ENCODE peak calls at places on chromosome 3, in nine cellular contexts. One of them, this sample, is unnamed. For H3K4me1 and H3K36me3, the result is how much of the 10 kb centered on the place peaks cover.

GRCh38 chr3:48747703-48748102 is 30.7 kb upstream of the IP6K2 start:
- DNase-seq in CD4-positive, CD25-positive, alpha-beta regulatory T cell: no peak
- DNase-seq in cardiac muscle cell: peak
- DNase-seq in GM23338: no peak
- DNase-seq in uterus: no peak
- DNase-seq in tibial nerve: no peak
- DNase-seq in DND-41: no peak
- DNase-seq in ovary: no peak
- DNase-seq in effector memory CD4-positive, alpha-beta T cell: no peak
- DNase-seq in this sample: no peak

GRCh38 chr3:66598168-66598567 is 97.3 kb upstream of the LRIG1 start:
- DNase-seq in GM23338: no peak
- DNase-seq in cardiac muscle cell: no peak
- DNase-seq in DND-41: no peak
- DNase-seq in ovary: no peak
- DNase-seq in uterus: no peak
- DNase-seq in tibial nerve: no peak
- DNase-seq in effector memory CD4-positive, alpha-beta T cell: no peak
- DNase-seq in CD4-positive, CD25-positive, alpha-beta regulatory T cell: no peak
- DNase-seq in this sample: no peak

GRCh38 chr3:33115024-33115768 is 1.4 kb downstream of the CRTAP start:
- DNase-seq in cardiac muscle cell: peak
- DNase-seq in ovary: peak
- DNase-seq in CD4-positive, CD25-positive, alpha-beta regulatory T cell: no peak
- DNase-seq in uterus: peak
- DNase-seq in effector memory CD4-positive, alpha-beta T cell: no peak
- DNase-seq in DND-41: no peak
- DNase-seq in GM23338: peak
- DNase-seq in tibial nerve: peak
- DNase-seq in this sample: peak

GRCh38 chr3:154170300-154170699 is 49.1 kb downstream of the ARHGEF26 start:
- DNase-seq in CD4-positive, CD25-positive, alpha-beta regulatory T cell: no peak
- DNase-seq in ovary: no peak
- DNase-seq in cardiac muscle cell: no peak
- DNase-seq in uterus: no peak
- DNase-seq in tibial nerve: no peak
- DNase-seq in effector memory CD4-positive, alpha-beta T cell: no peak
- DNase-seq in GM23338: no peak
- DNase-seq in DND-41: no peak
- DNase-seq in this sample: no peak

GRCh38 chr3:149152420-149152819 is 23.0 kb downstream of the HPS3 start:
- DNase-seq in effector memory CD4-positive, alpha-beta T cell: no peak
- DNase-seq in DND-41: no peak
- DNase-seq in ovary: no peak
- DNase-seq in CD4-positive, CD25-positive, alpha-beta regulatory T cell: no peak
- DNase-seq in tibial nerve: no peak
- DNase-seq in GM23338: no peak
- DNase-seq in uterus: no peak
- DNase-seq in cardiac muscle cell: peak
- DNase-seq in this sample: no peak

GRCh38 chr3:189629803-189630455 is 1.3 kb upstream of the TP63 start:
- DNase-seq in effector memory CD4-positive, alpha-beta T cell: no peak
- DNase-seq in cardiac muscle cell: peak
- DNase-seq in DND-41: no peak
- DNase-seq in GM23338: no peak
- DNase-seq in ovary: no peak
- DNase-seq in tibial nerve: peak
- DNase-seq in uterus: no peak
- DNase-seq in CD4-positive, CD25-positive, alpha-beta regulatory T cell: no peak
- DNase-seq in this sample: no peak

GRCh38 chr3:176930942-176931341 is 266.3 kb downstream of the TBL1XR1 start:
- DNase-seq in effector memory CD4-positive, alpha-beta T cell: no peak
- DNase-seq in GM23338: no peak
- DNase-seq in cardiac muscle cell: no peak
- DNase-seq in DND-41: no peak
- DNase-seq in ovary: no peak
- DNase-seq in tibial nerve: no peak
- DNase-seq in CD4-positive, CD25-positive, alpha-beta regulatory T cell: no peak
- DNase-seq in uterus: no peak
- DNase-seq in this sample: no peak

GRCh38 chr3:58164199-58164879 is 46.4 kb downstream of the DNASE1L3 start:
- DNase-seq in tibial nerve: no peak
- DNase-seq in CD4-positive, CD25-positive, alpha-beta regulatory T cell: no peak
- DNase-seq in uterus: no peak
- DNase-seq in ovary: peak
- DNase-seq in DND-41: no peak
- DNase-seq in GM23338: no peak
- DNase-seq in cardiac muscle cell: peak
- DNase-seq in effector memory CD4-positive, alpha-beta T cell: no peak
- DNase-seq in this sample: peak

GRCh38 chr3:188270423-188270972 is 116.5 kb downstream of the LPP start:
- DNase-seq in effector memory CD4-positive, alpha-beta T cell: no peak
- DNase-seq in DND-41: no peak
- DNase-seq in uterus: peak
- DNase-seq in ovary: no peak
- DNase-seq in tibial nerve: peak
- DNase-seq in cardiac muscle cell: peak
- DNase-seq in CD4-positive, CD25-positive, alpha-beta regulatory T cell: no peak
- DNase-seq in GM23338: no peak
- DNase-seq in this sample: peak

GRCh38 chr3:155369735-155370134 is 76.3 kb upstream of the STRIT1 start:
- DNase-seq in GM23338: no peak
- DNase-seq in tibial nerve: no peak
- DNase-seq in CD4-positive, CD25-positive, alpha-beta regulatory T cell: no peak
- DNase-seq in uterus: no peak
- DNase-seq in DND-41: no peak
- DNase-seq in ovary: no peak
- DNase-seq in effector memory CD4-positive, alpha-beta T cell: no peak
- DNase-seq in cardiac muscle cell: no peak
- DNase-seq in this sample: no peak
- H3K4me1 ChIP-seq in GM23338: half or more
- H3K4me1 ChIP-seq in tibial nerve: under half
- H3K4me1 ChIP-seq in CD4-positive, CD25-positive, alpha-beta regulatory T cell: under half
- H3K4me1 ChIP-seq in uterus: under half
- H3K4me1 ChIP-seq in DND-41: under half
- H3K4me1 ChIP-seq in ovary: under half
- H3K4me1 ChIP-seq in effector memory CD4-positive, alpha-beta T cell: under half
- H3K4me1 ChIP-seq in cardiac muscle cell: under half
- H3K4me1 ChIP-seq in this sample: under half

GRCh38 chr3:43996379-43997301 is 245.0 kb upstream of the TOPAZ1 start:
- DNase-seq in tibial nerve: no peak
- DNase-seq in cardiac muscle cell: peak
- DNase-seq in GM23338: peak
- DNase-seq in uterus: no peak
- DNase-seq in CD4-positive, CD25-positive, alpha-beta regulatory T cell: no peak
- DNase-seq in DND-41: no peak
- DNase-seq in ovary: no peak
- DNase-seq in effector memory CD4-positive, alpha-beta T cell: no peak
- DNase-seq in this sample: no peak
- H3K27ac ChIP-seq in tibial nerve: no peak
- H3K27ac ChIP-seq in cardiac muscle cell: no peak
- H3K27ac ChIP-seq in GM23338: no peak
- H3K27ac ChIP-seq in uterus: no peak
- H3K27ac ChIP-seq in CD4-positive, CD25-positive, alpha-beta regulatory T cell: no peak
- H3K27ac ChIP-seq in DND-41: no peak
- H3K27ac ChIP-seq in ovary: no peak
- H3K27ac ChIP-seq in effector memory CD4-positive, alpha-beta T cell: no peak
- H3K27ac ChIP-seq in this sample: no peak

GRCh38 chr3:52121813-52122212 is 32.4 kb downstream of the POC1A start:
- DNase-seq in uterus: no peak
- DNase-seq in cardiac muscle cell: no peak
- DNase-seq in DND-41: no peak
- DNase-seq in GM23338: no peak
- DNase-seq in ovary: no peak
- DNase-seq in CD4-positive, CD25-positive, alpha-beta regulatory T cell: no peak
- DNase-seq in effector memory CD4-positive, alpha-beta T cell: no peak
- DNase-seq in tibial nerve: no peak
- DNase-seq in this sample: no peak
- H3K36me3 ChIP-seq in uterus: under half
- H3K36me3 ChIP-seq in cardiac muscle cell: under half
- H3K36me3 ChIP-seq in DND-41: half or more
- H3K36me3 ChIP-seq in GM23338: under half
- H3K36me3 ChIP-seq in ovary: under half
- H3K36me3 ChIP-seq in CD4-positive, CD25-positive, alpha-beta regulatory T cell: under half
- H3K36me3 ChIP-seq in effector memory CD4-positive, alpha-beta T cell: under half
- H3K36me3 ChIP-seq in tibial nerve: under half
- H3K36me3 ChIP-seq in this sample: half or more

DNA sequence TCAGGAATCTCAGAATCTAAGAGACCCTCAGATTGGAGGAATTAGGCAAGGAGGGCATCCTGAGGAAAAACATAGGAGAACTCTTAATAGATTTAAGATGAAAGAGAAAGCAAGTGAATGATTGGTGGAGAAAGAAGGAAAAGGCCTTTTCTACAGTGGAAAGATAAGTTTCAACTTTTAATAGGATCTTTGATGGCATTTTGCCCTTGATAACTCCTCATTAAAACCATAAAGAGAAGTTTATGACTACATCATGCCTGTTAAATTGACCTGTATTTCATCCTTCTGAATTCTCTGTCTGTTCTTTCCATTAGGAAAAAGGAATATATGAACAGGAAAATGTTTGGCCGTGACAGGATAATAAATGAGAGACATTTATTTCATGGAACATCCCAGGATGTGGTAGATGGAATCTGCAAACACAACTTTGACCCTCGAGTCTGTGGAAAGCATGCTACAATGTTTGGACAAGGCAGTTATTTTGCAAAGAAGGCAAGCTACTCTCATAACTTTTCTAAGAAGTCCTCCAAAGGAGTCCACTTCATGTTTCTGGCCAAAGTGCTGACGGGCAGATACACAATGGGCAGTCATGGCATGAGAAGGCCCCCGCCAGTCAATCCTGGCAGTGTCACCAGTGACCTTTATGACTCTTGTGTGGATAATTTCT is 30.1 kb downstream of the TIPARP start:
- DNase-seq in GM23338: no peak
- DNase-seq in uterus: no peak
- DNase-seq in DND-41: no peak
- DNase-seq in tibial nerve: no peak
- DNase-seq in effector memory CD4-positive, alpha-beta T cell: no peak
- DNase-seq in ovary: no peak
- DNase-seq in CD4-positive, CD25-positive, alpha-beta regulatory T cell: no peak
- DNase-seq in cardiac muscle cell: no peak
- DNase-seq in this sample: no peak
- H3K4me1 ChIP-seq in GM23338: under half
- H3K4me1 ChIP-seq in uterus: under half
- H3K4me1 ChIP-seq in DND-41: under half
- H3K4me1 ChIP-seq in tibial nerve: under half
- H3K4me1 ChIP-seq in effector memory CD4-positive, alpha-beta T cell: under half
- H3K4me1 ChIP-seq in ovary: under half
- H3K4me1 ChIP-seq in CD4-positive, CD25-positive, alpha-beta regulatory T cell: under half
- H3K4me1 ChIP-seq in cardiac muscle cell: under half
- H3K4me1 ChIP-seq in this sample: under half

DNA sequence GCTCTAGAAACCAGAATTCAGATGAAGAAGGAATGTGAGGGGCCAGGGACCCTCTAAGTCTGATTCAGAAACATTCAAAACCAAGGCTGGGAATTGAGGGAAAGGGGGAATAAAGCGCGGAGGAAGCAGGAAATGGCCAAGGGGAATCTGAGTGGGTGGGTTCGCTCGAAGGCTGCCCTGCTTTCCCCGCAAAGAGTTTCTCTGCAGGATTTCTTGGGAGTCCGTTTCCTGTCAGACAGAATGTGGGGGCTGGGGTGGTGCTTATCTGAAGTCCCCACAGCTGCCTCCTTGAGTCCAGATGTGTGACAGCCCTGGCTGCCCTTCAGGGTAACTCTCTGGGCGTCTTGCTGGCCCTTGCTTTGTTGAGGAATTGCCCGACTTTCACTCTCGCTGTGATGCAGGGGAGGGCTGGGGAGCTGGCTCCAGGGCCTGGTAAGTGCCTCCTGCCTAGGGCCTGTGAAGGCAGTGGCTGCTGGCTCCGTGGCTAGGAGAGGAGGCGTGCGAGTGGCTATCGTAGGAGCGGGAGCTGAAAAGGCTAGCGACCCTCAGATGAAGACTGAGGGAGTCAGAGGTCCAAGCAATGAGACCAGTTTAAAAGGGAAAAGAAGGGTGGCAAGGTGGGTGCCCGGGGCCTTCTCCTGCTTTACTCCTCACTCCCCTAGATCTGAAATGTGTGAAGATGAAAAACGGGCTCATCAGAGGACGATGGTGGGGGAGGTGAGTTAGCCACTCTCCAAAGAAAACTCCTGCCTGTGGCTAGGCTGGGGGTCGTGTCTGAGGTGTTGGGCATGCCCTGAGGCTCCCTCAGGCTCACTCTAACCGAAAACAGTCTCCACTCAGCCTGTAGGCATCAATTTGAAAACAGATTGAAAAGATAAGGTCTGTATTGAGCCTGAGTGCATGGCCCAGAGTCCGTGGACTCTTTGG is 143.9 kb upstream of the UMPS start:
- DNase-seq in DND-41: no peak
- DNase-seq in uterus: no peak
- DNase-seq in tibial nerve: no peak
- DNase-seq in ovary: no peak
- DNase-seq in CD4-positive, CD25-positive, alpha-beta regulatory T cell: no peak
- DNase-seq in effector memory CD4-positive, alpha-beta T cell: no peak
- DNase-seq in GM23338: peak
- DNase-seq in cardiac muscle cell: no peak
- DNase-seq in this sample: no peak
- H3K27ac ChIP-seq in DND-41: no peak
- H3K27ac ChIP-seq in uterus: no peak
- H3K27ac ChIP-seq in tibial nerve: no peak
- H3K27ac ChIP-seq in ovary: no peak
- H3K27ac ChIP-seq in CD4-positive, CD25-positive, alpha-beta regulatory T cell: no peak
- H3K27ac ChIP-seq in effector memory CD4-positive, alpha-beta T cell: no peak
- H3K27ac ChIP-seq in GM23338: no peak
- H3K27ac ChIP-seq in cardiac muscle cell: peak
- H3K27ac ChIP-seq in this sample: no peak

GRCh38 chr3:143352031-143352623 is 232.6 kb downstream of the CHST2 start:
- DNase-seq in effector memory CD4-positive, alpha-beta T cell: no peak
- DNase-seq in CD4-positive, CD25-positive, alpha-beta regulatory T cell: no peak
- DNase-seq in DND-41: no peak
- DNase-seq in tibial nerve: no peak
- DNase-seq in uterus: no peak
- DNase-seq in ovary: no peak
- DNase-seq in cardiac muscle cell: no peak
- DNase-seq in GM23338: peak
- DNase-seq in this sample: no peak

GRCh38 chr3:143344516-143345165 is 225.1 kb downstream of the CHST2 start:
- DNase-seq in uterus: no peak
- DNase-seq in DND-41: no peak
- DNase-seq in CD4-positive, CD25-positive, alpha-beta regulatory T cell: no peak
- DNase-seq in ovary: no peak
- DNase-seq in tibial nerve: no peak
- DNase-seq in cardiac muscle cell: no peak
- DNase-seq in GM23338: no peak
- DNase-seq in effector memory CD4-positive, alpha-beta T cell: no peak
- DNase-seq in this sample: no peak

GRCh38 chr3:143352850-143353550 is 233.4 kb downstream of the CHST2 start:
- DNase-seq in GM23338: no peak
- DNase-seq in uterus: no peak
- DNase-seq in cardiac muscle cell: no peak
- DNase-seq in tibial nerve: no peak
- DNase-seq in effector memory CD4-positive, alpha-beta T cell: no peak
- DNase-seq in CD4-positive, CD25-positive, alpha-beta regulatory T cell: no peak
- DNase-seq in ovary: no peak
- DNase-seq in DND-41: no peak
- DNase-seq in this sample: no peak

GRCh38 chr3:143349455-143349854 is 229.9 kb downstream of the CHST2 start:
- DNase-seq in tibial nerve: no peak
- DNase-seq in ovary: no peak
- DNase-seq in CD4-positive, CD25-positive, alpha-beta regulatory T cell: peak
- DNase-seq in cardiac muscle cell: no peak
- DNase-seq in GM23338: no peak
- DNase-seq in uterus: no peak
- DNase-seq in effector memory CD4-positive, alpha-beta T cell: no peak
- DNase-seq in DND-41: no peak
- DNase-seq in this sample: no peak

GRCh38 chr3:143348486-143349327 is 229.1 kb downstream of the CHST2 start:
- DNase-seq in DND-41: peak
- DNase-seq in tibial nerve: no peak
- DNase-seq in GM23338: no peak
- DNase-seq in uterus: no peak
- DNase-seq in effector memory CD4-positive, alpha-beta T cell: no peak
- DNase-seq in CD4-positive, CD25-positive, alpha-beta regulatory T cell: no peak
- DNase-seq in ovary: no peak
- DNase-seq in cardiac muscle cell: peak
- DNase-seq in this sample: no peak
- H3K36me3 ChIP-seq in DND-41: under half
- H3K36me3 ChIP-seq in tibial nerve: under half
- H3K36me3 ChIP-seq in GM23338: under half
- H3K36me3 ChIP-seq in uterus: under half
- H3K36me3 ChIP-seq in effector memory CD4-positive, alpha-beta T cell: under half
- H3K36me3 ChIP-seq in CD4-positive, CD25-positive, alpha-beta regulatory T cell: under half
- H3K36me3 ChIP-seq in ovary: under half
- H3K36me3 ChIP-seq in cardiac muscle cell: under half
- H3K36me3 ChIP-seq in this sample: under half